ENCODE peak calls at places on chromosomes 6 and 20, in seven cellular contexts. G is NCI-H2029, T is T-helper 22 cell, S is NCI-H1436, X is H54, D is adipocyte, V is RWPE1. U is an unnamed sample.
A peak's percentile ranks its signal among the peaks of the same experiment; 100 is the strongest.

GRCh38 chr6:32940656-32941411 is at the start of gene HLA-DMB:
- DNase-seq in X (peak; percentile 87), S (peak; percentile 72), V (peak; percentile 84), G (no peak), T (peak; percentile 32), D (peak; percentile 90), U (no peak)

GRCh38 chr20:24767623-24768100 is 181.4 kb upstream of the CST7 start:
- DNase-seq in G (no peak), X (no peak), T (no peak), D (no peak), S (no peak), V (no peak), U (no peak)

GRCh38 chr6:72946766-72947165 is 278.5 kb downstream of the KHDC1L start:
- DNase-seq in S (no peak), V (no peak), G (no peak), D (peak; percentile 91), X (no peak), T (no peak), U (no peak)

GRCh38 chr6:2731281-2731909 is 19.3 kb downstream of the MYLK4 start:
- DNase-seq in T (no peak), D (no peak), S (no peak), G (no peak), V (peak; percentile 56), X (no peak), U (no peak)

GRCh38 chr6:169200931-169201514 is 52.6 kb downstream of the THBS2 start:
- DNase-seq in G (no peak), V (no peak), T (no peak), X (no peak), S (no peak), D (no peak), U (no peak)

GRCh38 chr6:26020291-26020982 is 57.8 kb downstream of the TRIM38 start:
- DNase-seq in T (peak; percentile 46), V (peak; percentile 97), S (peak; percentile 87), G (peak; percentile 92), X (no peak), D (peak; percentile 95), U (peak; percentile 86)

GRCh38 chr6:336159-337114 is 44.1 kb downstream of the DUSP22 start:
- DNase-seq in S (no peak), V (no peak), G (no peak), X (no peak), T (no peak), D (no peak), U (no peak)

GRCh38 chr6:39189131-39189530 is 40.1 kb downstream of the KCNK5 start:
- DNase-seq in V (no peak), S (no peak), D (no peak), X (no peak), T (no peak), G (no peak), U (no peak)

GRCh38 chr6:41288025-41288777 is 1.7 kb upstream of the TREM1 start:
- DNase-seq in V (no peak), D (no peak), X (no peak), T (no peak), S (peak; percentile 94), G (peak; percentile 97), U (peak; percentile 49)

GRCh38 chr6:107080036-107080435 is 35.3 kb downstream of the BEND3 start:
- DNase-seq in S (no peak), X (no peak), G (no peak), T (no peak), D (peak; percentile 4), V (no peak), U (no peak)

GRCh38 chr6:161223646-161224045 is 50.2 kb downstream of the AGPAT4 start:
- DNase-seq in X (no peak), G (no peak), S (no peak), V (no peak), T (no peak), D (no peak), U (no peak)

GRCh38 chr20:1274485-1275313 is 8.6 kb downstream of the SNPH start:
- DNase-seq in G (peak; percentile 87), X (no peak), T (no peak), S (peak; percentile 92), V (no peak), D (no peak), U (peak; percentile 93)

GRCh38 chr20:47726632-47727031 is 58.6 kb downstream of the SULF2 start:
- DNase-seq in X (no peak), G (no peak), D (no peak), S (no peak), V (no peak), T (no peak), U (no peak)

GRCh38 chr20:9032758-9033157 is 36.1 kb upstream of the PLCB4 start:
- DNase-seq in T (no peak), X (no peak), G (no peak), V (no peak), S (no peak), D (peak; percentile 54), U (no peak)

GRCh38 chr6:70667711-70668498 is at the start of gene SMAP1:
- DNase-seq in T (peak; percentile 83), X (peak; percentile 90), S (peak; percentile 91), V (peak; percentile 95), D (peak; percentile 95), G (peak; percentile 88), U (peak; percentile 89)

GRCh38 chr6:111888928-111889696 is 15.9 kb upstream of the FYN start:
- DNase-seq in G (no peak), T (no peak), V (no peak), S (no peak), X (no peak), D (peak; percentile 51), U (peak; percentile 34)

GRCh38 chr20:50217207-50217949 is 26.7 kb downstream of the CEBPB start:
- DNase-seq in D (no peak), T (no peak), V (no peak), S (no peak), G (no peak), X (no peak), U (no peak)

GRCh38 chr20:480044-480443 is 17.7 kb upstream of the TBC1D20 start:
- DNase-seq in S (no peak), T (no peak), D (no peak), V (no peak), X (no peak), G (no peak), U (no peak)

GRCh38 chr6:170025341-170026271 is 265.3 kb downstream of the DLL1 start:
- DNase-seq in D (no peak), X (no peak), T (no peak), G (peak; percentile 96), S (no peak), V (no peak), U (no peak)

GRCh38 chr6:55276745-55277627 is 50.3 kb upstream of the GFRAL start:
- DNase-seq in T (no peak), S (peak; percentile 5), G (peak; percentile 10), X (peak; percentile 3), D (peak; percentile 83), V (peak; percentile 39), U (peak; percentile 33)

U was measured in COR-L47.